ENCODE peak calls at places on chromosomes 7 and 10, in six cellular contexts. One of them, this sample, is unnamed. For H3K4me1 and H3K9me3, the result is how much of the 10 kb centered on the place peaks cover.

GRCh38 chr10:7409045-7409731 is 1.6 kb downstream of the SFMBT2 start:
- DNase-seq in cardiac muscle cell: peak
- DNase-seq in uterus: peak
- DNase-seq in CD4-positive, alpha-beta memory T cell: peak
- DNase-seq in lung: no peak
- DNase-seq in body of pancreas: peak
- DNase-seq in this sample: no peak

GRCh38 chr7:131522325-131522920 is 34.0 kb downstream of the PODXL start:
- DNase-seq in uterus: no peak
- DNase-seq in cardiac muscle cell: no peak
- DNase-seq in lung: no peak
- DNase-seq in body of pancreas: no peak
- DNase-seq in CD4-positive, alpha-beta memory T cell: peak
- DNase-seq in this sample: peak

GRCh38 chr7:140397784-140398750 is at the start of gene SLC37A3:
- DNase-seq in uterus: peak
- DNase-seq in CD4-positive, alpha-beta memory T cell: peak
- DNase-seq in body of pancreas: peak
- DNase-seq in cardiac muscle cell: peak
- DNase-seq in lung: peak
- DNase-seq in this sample: peak

GRCh38 chr7:80659120-80660055 is 20.9 kb downstream of the CD36 start:
- DNase-seq in uterus: no peak
- DNase-seq in body of pancreas: no peak
- DNase-seq in cardiac muscle cell: peak
- DNase-seq in lung: no peak
- DNase-seq in CD4-positive, alpha-beta memory T cell: no peak
- DNase-seq in this sample: peak

GRCh38 chr7:48411619-48412018 is 240.4 kb downstream of the ABCA13 start:
- DNase-seq in uterus: no peak
- DNase-seq in cardiac muscle cell: no peak
- DNase-seq in body of pancreas: no peak
- DNase-seq in lung: no peak
- DNase-seq in CD4-positive, alpha-beta memory T cell: no peak
- DNase-seq in this sample: no peak

GRCh38 chr10:51272580-51272979 is 198.3 kb downstream of the PRKG1 start:
- DNase-seq in lung: no peak
- DNase-seq in cardiac muscle cell: no peak
- DNase-seq in CD4-positive, alpha-beta memory T cell: no peak
- DNase-seq in uterus: peak
- DNase-seq in body of pancreas: no peak
- DNase-seq in this sample: no peak

GRCh38 chr7:47528471-47528870 is 53.4 kb downstream of the TNS3 start:
- DNase-seq in lung: no peak
- DNase-seq in body of pancreas: no peak
- DNase-seq in cardiac muscle cell: no peak
- DNase-seq in CD4-positive, alpha-beta memory T cell: no peak
- DNase-seq in uterus: no peak
- DNase-seq in this sample: no peak

GRCh38 chr7:74483402-74484336 is 30.0 kb downstream of the GTF2IRD1 start:
- DNase-seq in lung: no peak
- DNase-seq in cardiac muscle cell: peak
- DNase-seq in body of pancreas: peak
- DNase-seq in uterus: no peak
- DNase-seq in CD4-positive, alpha-beta memory T cell: no peak
- DNase-seq in this sample: no peak

GRCh38 chr10:97376413-97376812 is 24.7 kb downstream of the RRP12 start:
- DNase-seq in CD4-positive, alpha-beta memory T cell: no peak
- DNase-seq in body of pancreas: no peak
- DNase-seq in lung: no peak
- DNase-seq in cardiac muscle cell: no peak
- DNase-seq in uterus: no peak
- DNase-seq in this sample: no peak

GRCh38 chr10:31014146-31014880 is 17.4 kb downstream of the ZNF438 start:
- DNase-seq in lung: no peak
- DNase-seq in uterus: no peak
- DNase-seq in CD4-positive, alpha-beta memory T cell: no peak
- DNase-seq in cardiac muscle cell: no peak
- DNase-seq in body of pancreas: no peak
- DNase-seq in this sample: no peak

GRCh38 chr7:25427721-25428120 is 199.4 kb upstream of the NPVF start:
- DNase-seq in cardiac muscle cell: no peak
- DNase-seq in uterus: no peak
- DNase-seq in CD4-positive, alpha-beta memory T cell: no peak
- DNase-seq in lung: no peak
- DNase-seq in body of pancreas: no peak
- DNase-seq in this sample: no peak

GRCh38 chr10:94780844-94781243 is 18.4 kb downstream of the CYP2C19 start:
- DNase-seq in cardiac muscle cell: no peak
- DNase-seq in body of pancreas: no peak
- DNase-seq in uterus: no peak
- DNase-seq in lung: no peak
- DNase-seq in CD4-positive, alpha-beta memory T cell: no peak
- DNase-seq in this sample: no peak

DNA sequence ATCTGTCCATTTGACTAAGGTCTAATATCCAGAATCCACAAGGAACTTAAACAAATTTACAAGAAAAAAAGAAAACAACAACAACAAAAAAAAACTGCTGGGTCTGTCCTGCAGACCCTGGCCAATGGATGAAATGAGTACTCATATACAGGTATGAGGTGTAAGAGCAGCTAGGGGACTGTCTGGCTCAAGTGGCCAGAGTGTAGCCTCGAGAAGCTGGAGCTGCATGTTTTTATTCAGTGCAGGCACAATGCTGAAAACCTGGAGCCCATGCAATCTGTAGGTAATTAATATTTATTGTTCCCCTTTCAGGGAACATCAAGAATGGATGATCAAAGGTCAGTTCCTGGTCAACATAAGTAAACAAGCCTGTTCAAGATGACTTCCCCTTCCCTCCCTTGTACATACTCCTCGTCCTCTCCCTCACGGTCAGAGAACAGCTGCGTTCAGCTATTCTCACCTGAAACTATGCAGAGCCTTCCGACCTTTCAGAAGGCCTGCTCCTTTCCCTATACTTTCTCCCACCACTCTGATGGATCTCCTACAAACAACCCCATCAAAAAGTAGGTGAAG is 15.5 kb downstream of the CYP2C19 start:
- DNase-seq in CD4-positive, alpha-beta memory T cell: no peak
- DNase-seq in cardiac muscle cell: no peak
- DNase-seq in uterus: no peak
- DNase-seq in body of pancreas: no peak
- DNase-seq in lung: no peak
- DNase-seq in this sample: peak
- H3K4me1 ChIP-seq in CD4-positive, alpha-beta memory T cell: under half
- H3K4me1 ChIP-seq in cardiac muscle cell: under half
- H3K4me1 ChIP-seq in uterus: under half
- H3K4me1 ChIP-seq in body of pancreas: under half
- H3K4me1 ChIP-seq in lung: under half
- H3K4me1 ChIP-seq in this sample: under half

GRCh38 chr7:141572175-141572574 is 21.0 kb downstream of the AGK start:
- DNase-seq in cardiac muscle cell: no peak
- DNase-seq in lung: no peak
- DNase-seq in CD4-positive, alpha-beta memory T cell: no peak
- DNase-seq in body of pancreas: no peak
- DNase-seq in uterus: no peak
- DNase-seq in this sample: no peak
- H3K9me3 ChIP-seq in cardiac muscle cell: under half
- H3K9me3 ChIP-seq in lung: under half
- H3K9me3 ChIP-seq in CD4-positive, alpha-beta memory T cell: under half
- H3K9me3 ChIP-seq in body of pancreas: under half
- H3K9me3 ChIP-seq in uterus: under half
- H3K9me3 ChIP-seq in this sample: under half

DNA sequence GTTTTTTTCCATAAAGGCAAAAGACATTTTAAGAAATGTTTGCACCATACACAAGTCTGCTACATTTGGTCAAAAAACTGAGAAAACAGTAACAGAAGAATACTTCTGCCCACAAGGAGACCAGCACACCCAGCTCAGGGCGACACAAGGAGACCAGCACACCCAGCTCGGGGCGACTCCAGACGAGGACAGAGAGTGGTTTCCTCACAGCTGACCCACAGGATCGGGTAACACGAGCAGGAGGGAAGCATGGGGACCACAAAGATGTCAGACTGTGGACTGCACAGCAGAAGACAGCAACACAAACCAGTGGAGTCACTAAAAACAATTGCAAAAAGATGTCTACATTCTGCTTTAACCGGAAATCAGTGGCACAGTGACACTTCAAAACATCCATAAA is 237.6 kb downstream of the DIP2C start:
- DNase-seq in lung: no peak
- DNase-seq in CD4-positive, alpha-beta memory T cell: no peak
- DNase-seq in cardiac muscle cell: no peak
- DNase-seq in uterus: no peak
- DNase-seq in body of pancreas: no peak
- DNase-seq in this sample: no peak
- H3K27ac ChIP-seq in lung: no peak
- H3K27ac ChIP-seq in CD4-positive, alpha-beta memory T cell: no peak
- H3K27ac ChIP-seq in cardiac muscle cell: no peak
- H3K27ac ChIP-seq in uterus: no peak
- H3K27ac ChIP-seq in body of pancreas: no peak
- H3K27ac ChIP-seq in this sample: no peak

GRCh38 chr7:36870625-36871354 is 146.5 kb upstream of the AOAH start:
- DNase-seq in lung: no peak
- DNase-seq in body of pancreas: no peak
- DNase-seq in cardiac muscle cell: no peak
- DNase-seq in CD4-positive, alpha-beta memory T cell: no peak
- DNase-seq in uterus: no peak
- DNase-seq in this sample: no peak
- H3K4me1 ChIP-seq in lung: under half
- H3K4me1 ChIP-seq in body of pancreas: under half
- H3K4me1 ChIP-seq in cardiac muscle cell: under half
- H3K4me1 ChIP-seq in CD4-positive, alpha-beta memory T cell: under half
- H3K4me1 ChIP-seq in uterus: under half
- H3K4me1 ChIP-seq in this sample: under half

GRCh38 chr7:134900430-134900876 is 85.9 kb upstream of the AGBL3 start:
- DNase-seq in CD4-positive, alpha-beta memory T cell: no peak
- DNase-seq in cardiac muscle cell: no peak
- DNase-seq in lung: no peak
- DNase-seq in body of pancreas: no peak
- DNase-seq in uterus: no peak
- DNase-seq in this sample: no peak
- H3K9me3 ChIP-seq in CD4-positive, alpha-beta memory T cell: under half
- H3K9me3 ChIP-seq in cardiac muscle cell: under half
- H3K9me3 ChIP-seq in lung: under half
- H3K9me3 ChIP-seq in body of pancreas: under half
- H3K9me3 ChIP-seq in uterus: under half
- H3K9me3 ChIP-seq in this sample: under half

DNA sequence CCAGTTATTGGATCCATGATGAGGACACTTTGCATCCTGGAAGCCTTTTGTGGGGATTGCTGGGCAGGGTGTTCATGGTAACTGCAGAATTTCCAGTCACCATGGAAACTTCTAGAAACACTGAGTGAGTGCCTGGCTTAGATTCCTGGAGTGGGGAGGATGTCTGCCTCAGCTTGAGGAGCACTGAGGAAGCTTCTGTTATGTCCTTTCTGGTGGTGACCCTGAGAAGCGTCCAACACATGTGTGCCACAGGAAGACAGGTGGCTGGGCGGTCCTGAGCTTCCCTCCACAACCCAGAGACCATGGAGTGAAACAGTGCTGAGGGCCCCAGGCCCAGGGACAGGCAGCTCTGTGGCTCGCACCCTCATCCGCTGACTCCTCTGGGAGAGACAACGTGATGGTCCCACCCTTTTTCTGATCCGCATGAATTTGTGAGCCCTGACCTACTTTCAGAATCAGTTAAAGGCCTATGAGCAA is 191.9 kb upstream of the CXCL12 start:
- DNase-seq in CD4-positive, alpha-beta memory T cell: no peak
- DNase-seq in lung: no peak
- DNase-seq in uterus: no peak
- DNase-seq in body of pancreas: no peak
- DNase-seq in cardiac muscle cell: peak
- DNase-seq in this sample: no peak
- H3K27ac ChIP-seq in CD4-positive, alpha-beta memory T cell: no peak
- H3K27ac ChIP-seq in lung: no peak
- H3K27ac ChIP-seq in uterus: peak
- H3K27ac ChIP-seq in body of pancreas: no peak
- H3K27ac ChIP-seq in cardiac muscle cell: no peak
- H3K27ac ChIP-seq in this sample: no peak

DNA sequence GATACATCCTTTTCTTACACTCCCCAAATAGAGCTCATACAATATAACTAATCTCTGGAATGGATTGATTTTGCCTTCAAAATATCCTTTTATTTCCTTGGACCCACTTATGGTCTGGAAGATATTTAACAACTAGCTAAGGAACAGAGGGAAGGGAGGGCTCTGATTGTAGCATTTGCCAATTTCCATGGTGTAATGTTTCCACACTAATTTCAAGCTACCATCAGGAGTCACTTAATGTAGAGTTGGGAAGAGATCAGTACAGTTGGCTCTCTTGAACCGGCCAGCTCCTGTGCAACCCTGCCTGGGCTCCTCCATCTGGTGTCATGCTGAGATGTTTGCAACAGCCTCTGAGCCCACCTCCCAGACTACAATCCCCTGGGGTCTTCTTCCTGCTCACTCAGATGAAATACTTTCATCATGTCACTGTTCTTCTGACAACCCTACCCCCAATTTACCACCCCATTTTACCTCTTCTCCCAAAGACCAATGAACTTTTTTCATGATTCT is 8.0 kb upstream of the IL6 start:
- DNase-seq in body of pancreas: no peak
- DNase-seq in cardiac muscle cell: peak
- DNase-seq in lung: no peak
- DNase-seq in CD4-positive, alpha-beta memory T cell: no peak
- DNase-seq in uterus: no peak
- DNase-seq in this sample: no peak
- H3K4me1 ChIP-seq in body of pancreas: under half
- H3K4me1 ChIP-seq in cardiac muscle cell: under half
- H3K4me1 ChIP-seq in lung: under half
- H3K4me1 ChIP-seq in CD4-positive, alpha-beta memory T cell: under half
- H3K4me1 ChIP-seq in uterus: under half
- H3K4me1 ChIP-seq in this sample: under half